ENCODE peak calls at places on chromosomes 16 and 17, in five cellular contexts. T, E, J, Z and F are unnamed samples.

GRCh38 chr17:4504188-4504587 is 5.5 kb downstream of the SPNS2 start:
- DNase-seq in T (no peak), E (no peak), J (no peak), Z (no peak), F (no peak)

GRCh38 chr16:54390095-54390494 is 103.5 kb upstream of the IRX3 start:
- DNase-seq in T (no peak), E (no peak), J (no peak), Z (no peak), F (no peak)

GRCh38 chr17:63399316-63399715 is 46.8 kb downstream of the CYB561 start:
- DNase-seq in T (no peak), E (no peak), J (no peak), Z (no peak), F (no peak)

GRCh38 chr17:69473801-69474170 is 59.3 kb downstream of the MAP2K6 start:
- DNase-seq in T (no peak), E (no peak), J (no peak), Z (no peak), F (no peak)

GRCh38 chr17:51258756-51259573 is 884 bp downstream of the MBTD1 start:
- DNase-seq in T (no peak), E (peak; percentile 40), J (no peak), Z (peak; percentile 61), F (no peak)

GRCh38 chr17:18967806-18968744 is 16.1 kb downstream of the SLC5A10 start:
- DNase-seq in T (no peak), E (no peak), J (no peak), Z (no peak), F (no peak)

GRCh38 chr16:21033707-21034106 is 116.9 kb downstream of the DNAH3 start:
- DNase-seq in T (no peak), E (no peak), J (no peak), Z (no peak), F (no peak)

GRCh38 chr16:11857161-11857560 is 5.8 kb upstream of the RSL1D1 start:
- DNase-seq in T (no peak), E (no peak), J (no peak), Z (no peak), F (no peak)

GRCh38 chr16:87603684-87604571 is 1.6 kb downstream of the JPH3 start:
- DNase-seq in T (no peak), E (no peak), J (no peak), Z (no peak), F (no peak)

GRCh38 chr16:4918790-4919210 is 18.1 kb downstream of the PPL start:
- DNase-seq in T (peak; percentile 73), E (peak; percentile 74), J (no peak), Z (peak; percentile 58), F (no peak)

GRCh38 chr17:13967416-13967815 is 101.9 kb upstream of the COX10 start:
- DNase-seq in T (no peak), E (no peak), J (no peak), Z (no peak), F (no peak)

GRCh38 chr16:20302389-20302788 is 24.9 kb downstream of the GP2 start:
- DNase-seq in T (no peak), E (no peak), J (no peak), Z (no peak), F (no peak)

GRCh38 chr17:45261577-45262515 is at the start of gene SPATA32:
- DNase-seq in T (no peak), E (peak; percentile 72), J (no peak), Z (peak; percentile 82), F (no peak)

GRCh38 chr17:63940584-63940983 is 8.5 kb upstream of the CD79B start:
- DNase-seq in T (no peak), E (no peak), J (no peak), Z (no peak), F (no peak)

GRCh38 chr17:47957591-47958490 is at the start of gene PRR15L:
- DNase-seq in T (peak; percentile 84), E (peak; percentile 80), J (peak; percentile 80), Z (peak; percentile 84), F (no peak)

GRCh38 chr17:75765981-75766380 is 989 bp upstream of the GALK1 start:
- DNase-seq in T (no peak), E (no peak), J (no peak), Z (peak; percentile 71), F (no peak)
- H3K27ac ChIP-seq in T (no peak overlapping the region), E (peak overlapping the region; percentile 85), J (peak overlapping the region; percentile 72), Z (no peak overlapping the region), F (peak overlapping the region; percentile 95)

GRCh38 chr17:21143695-21144094 is 16.9 kb downstream of the DHRS7B start:
- DNase-seq in T (no peak), E (no peak), J (no peak), Z (no peak), F (no peak)

GRCh38 chr17:21146362-21147021 is 19.7 kb downstream of the DHRS7B start:
- DNase-seq in T (no peak), E (no peak), J (no peak), Z (no peak), F (no peak)

DNA sequence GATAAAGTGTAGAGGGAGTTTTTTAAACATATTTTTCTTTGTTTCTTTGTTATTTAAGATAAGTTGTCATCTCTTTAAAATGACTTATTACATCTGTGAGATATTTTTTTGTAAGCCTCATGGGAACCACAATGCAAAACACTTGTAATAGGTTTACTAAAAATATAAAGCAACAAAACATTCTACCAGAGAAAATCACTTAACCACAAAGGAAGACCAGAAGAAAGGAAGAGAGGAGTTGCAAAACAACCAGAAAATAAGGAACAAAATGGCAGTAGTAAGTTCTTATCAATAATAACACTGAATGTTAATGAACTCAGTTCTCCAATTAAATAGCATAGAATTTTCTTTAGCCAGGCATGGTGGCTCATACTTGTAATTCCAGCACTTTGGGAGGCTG is 22.9 kb downstream of the DHRS7B start:
- DNase-seq in T (no peak), E (no peak), J (no peak), Z (no peak), F (no peak)
- H3K9me3 ChIP-seq in T (no peaks in the 10 kb centered on the region), E (no peaks in the 10 kb centered on the region), J (no peaks in the 10 kb centered on the region), Z (peaks cover 8% of the 10 kb centered on the region), F (peaks cover 7% of the 10 kb centered on the region)

GRCh38 chr17:9115446-9116265 is 94.3 kb downstream of the NTN1 start:
- DNase-seq in T (no peak), E (peak; percentile 56), J (no peak), Z (peak; percentile 92), F (peak; percentile 65)
- TF ChIP-seq CTCF in T (no peak), E (no peak), J (peak; percentile 30), Z (peak; percentile 51), F (no peak)

DNA sequence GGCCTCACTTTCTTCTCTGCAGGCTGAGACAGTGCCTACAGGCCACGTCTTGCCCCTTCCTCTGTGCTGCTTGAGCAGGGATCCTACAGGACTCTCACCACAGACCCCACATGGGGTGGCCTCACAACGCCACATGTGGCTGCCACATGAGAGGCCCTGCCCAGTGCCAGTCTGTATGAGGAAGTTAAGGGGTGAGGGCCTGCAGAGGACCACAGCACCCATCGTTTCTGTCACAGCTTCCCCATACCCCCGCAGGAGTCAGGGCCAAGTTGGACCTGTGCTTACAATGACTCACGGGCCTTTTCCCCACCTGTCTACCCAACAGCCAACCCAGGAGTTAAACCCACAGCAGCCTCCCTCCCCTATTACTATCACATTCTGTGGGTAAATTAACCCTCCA is 2.9 kb upstream of the GSDMB start:
- DNase-seq in T (no peak), E (no peak), J (no peak), Z (no peak), F (no peak)
- H3K27ac ChIP-seq in T (no peak overlapping the region), E (no peak overlapping the region), J (no peak overlapping the region), Z (no peak overlapping the region), F (no peak overlapping the region)

GRCh38 chr16:9557713-9558112 is 466.3 kb downstream of the HAPSTR1 start:
- DNase-seq in T (no peak), E (no peak), J (no peak), Z (no peak), F (no peak)
- H3K9me3 ChIP-seq in T (no peaks in the 10 kb centered on the region), E (no peaks in the 10 kb centered on the region), J (no peaks in the 10 kb centered on the region), Z (peaks cover 5% of the 10 kb centered on the region), F (peaks cover 21% of the 10 kb centered on the region)

GRCh38 chr17:6648181-6648580 is 3.2 kb downstream of the MED31 start:
- DNase-seq in T (no peak), E (no peak), J (no peak), Z (no peak), F (no peak)
- TF ChIP-seq CTCF in T (no peak), E (no peak), J (no peak), Z (peak; percentile 49), F (no peak)

DNA sequence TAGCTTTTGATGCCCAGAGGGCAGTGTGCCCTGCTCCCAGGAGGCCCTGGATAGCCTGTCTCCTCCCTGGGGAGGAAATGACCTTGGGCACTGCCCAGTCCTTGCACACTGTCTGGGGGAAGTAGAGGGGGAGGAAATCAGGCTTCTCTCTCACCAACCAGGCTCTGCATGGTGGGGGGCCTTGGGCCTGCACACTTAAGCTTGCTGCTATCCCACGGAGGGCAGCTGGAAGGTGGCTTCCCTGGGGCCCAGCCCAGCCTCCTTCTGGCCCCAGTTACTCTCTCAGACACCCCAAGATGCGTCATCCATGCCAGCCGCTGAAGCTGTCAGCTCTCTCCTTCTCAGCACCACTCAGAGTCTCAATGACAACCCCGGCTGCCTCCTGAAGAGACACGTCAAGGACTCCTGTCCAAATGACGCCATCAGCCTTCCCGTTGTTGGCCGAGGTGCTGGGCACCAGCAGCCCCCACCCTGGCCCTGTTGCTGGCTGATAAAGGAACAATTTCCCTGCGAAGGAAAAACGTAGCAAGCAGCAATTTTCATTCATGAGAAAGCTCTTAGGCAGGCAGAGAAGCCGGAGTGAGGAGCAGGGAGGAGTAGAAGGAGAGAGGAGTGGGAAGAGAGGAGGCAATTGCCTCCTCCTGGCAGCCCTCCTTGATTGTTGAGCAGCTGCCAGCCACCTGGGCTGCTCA is 95.5 kb downstream of the SDK2 start:
- DNase-seq in T (no peak), E (no peak), J (no peak), Z (no peak), F (no peak)
- H3K27ac ChIP-seq in T (no peak overlapping the region), E (no peak overlapping the region), J (no peak overlapping the region), Z (no peak overlapping the region), F (no peak overlapping the region)

GRCh38 chr17:77923776-77924513 is 34.6 kb upstream of the TNRC6C start:
- DNase-seq in T (no peak), E (no peak), J (no peak), Z (peak; percentile 75), F (no peak)
- H3K9me3 ChIP-seq in T (no peaks in the 10 kb centered on the region), E (no peaks in the 10 kb centered on the region), J (no peaks in the 10 kb centered on the region), Z (no peaks in the 10 kb centered on the region), F (peaks cover 4% of the 10 kb centered on the region)